ENCODE peak calls at places on chromosomes 6 and 20, in seven cellular contexts. W, D, Z, F, J, P and S are unnamed samples.

GRCh38 chr6:143952947-143953346 is 55.1 kb downstream of the PLAGL1 start:
- DNase-seq in W (no peak), D (no peak), Z (no peak), F (no peak), J (no peak), P (no peak), S (no peak)

GRCh38 chr6:150494236-150494635 is 105.4 kb upstream of the PLEKHG1 start:
- DNase-seq in W (no peak), D (no peak), Z (no peak), F (no peak), J (no peak), P (no peak), S (no peak)

GRCh38 chr6:111761783-111762312 is 111.4 kb downstream of the FYN start:
- DNase-seq in W (no peak), D (no peak), Z (no peak), F (no peak), J (no peak), P (peak), S (no peak)

GRCh38 chr6:47094351-47094925 is 52.3 kb upstream of the ADGRF1 start:
- DNase-seq in W (peak), D (no peak), Z (no peak), F (no peak), J (peak), P (peak), S (no peak)

GRCh38 chr6:85672623-85673022 is 29.9 kb upstream of the SYNCRIP start:
- DNase-seq in W (no peak), D (no peak), Z (peak), F (peak), J (no peak), P (no peak), S (no peak)

GRCh38 chr20:741620-742019 is 26.7 kb downstream of the SLC52A3 start:
- DNase-seq in W (no peak), D (no peak), Z (no peak), F (no peak), J (no peak), P (no peak), S (no peak)

GRCh38 chr6:151229401-151230276 is 10.1 kb upstream of the AKAP12 start:
- DNase-seq in W (peak), D (no peak), Z (no peak), F (no peak), J (peak), P (no peak), S (no peak)

GRCh38 chr6:123898669-123899068 is 95.0 kb downstream of the NKAIN2 start:
- DNase-seq in W (no peak), D (no peak), Z (no peak), F (no peak), J (no peak), P (no peak), S (no peak)

GRCh38 chr20:58102744-58103516 is 125.5 kb downstream of the ANKRD60 start:
- DNase-seq in W (no peak), D (no peak), Z (no peak), F (no peak), J (no peak), P (no peak), S (no peak)

DNA sequence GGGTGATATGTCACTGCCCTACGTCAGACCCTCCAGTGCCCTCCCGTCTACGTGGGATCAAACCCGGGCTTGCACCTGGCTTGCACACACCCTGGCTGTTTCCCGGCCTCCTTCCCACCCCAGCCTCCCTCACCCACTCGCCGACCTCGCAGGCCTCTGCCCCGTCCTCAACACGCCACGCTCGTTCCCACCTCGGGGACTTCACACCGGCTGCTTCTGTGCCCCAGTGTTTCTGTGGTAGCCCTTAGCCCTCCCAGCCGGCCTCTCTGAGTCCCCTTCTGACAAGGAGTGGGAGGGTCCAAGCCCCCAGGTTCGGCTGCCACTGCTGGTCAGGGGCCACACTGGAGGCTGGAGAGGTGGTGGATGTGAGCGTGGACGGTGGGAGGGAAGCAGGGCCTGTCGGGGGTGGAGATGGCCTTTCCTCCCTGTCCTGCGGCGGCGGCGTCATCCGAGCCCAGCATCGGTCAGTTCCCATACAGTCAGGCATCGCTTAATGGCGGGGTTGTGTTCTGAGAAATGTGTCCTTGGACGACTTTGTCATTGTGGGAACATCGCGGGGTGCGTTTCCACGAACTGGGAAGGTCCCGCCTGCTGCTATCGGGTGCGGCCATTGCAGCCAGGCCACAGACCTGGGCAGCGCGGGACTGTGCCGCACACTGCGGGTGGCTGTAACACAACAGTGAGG is 11.4 kb upstream of the KIF25 start:
- DNase-seq in W (no peak), D (no peak), Z (no peak), F (peak), J (no peak), P (no peak), S (no peak)
- H3K18ac ChIP-seq in W (no peak), D (no peak), Z (no peak), F (no peak), J (no peak), P (no peak), S (peak)

DNA sequence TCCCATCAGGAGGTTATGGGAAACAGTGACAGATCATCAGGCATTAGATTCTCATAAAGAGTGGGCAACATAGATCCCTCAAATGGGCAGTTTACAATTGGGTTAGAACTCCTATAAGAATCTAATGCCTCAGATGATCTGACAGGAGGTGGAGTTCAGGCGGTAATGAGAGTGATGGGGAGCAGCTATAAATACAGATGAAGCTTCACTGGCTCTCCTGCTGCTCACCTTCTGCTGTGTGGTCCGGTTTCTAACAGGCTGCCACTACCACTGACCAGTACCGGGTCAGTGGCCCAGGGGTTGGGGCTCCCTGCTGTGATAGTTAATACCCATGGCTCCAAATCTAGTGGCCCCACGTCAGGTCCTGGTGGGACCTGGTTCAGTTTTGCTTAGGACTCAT is 135.7 kb downstream of the OR2B2 start:
- DNase-seq in W (no peak), D (no peak), Z (no peak), F (no peak), J (no peak), P (no peak), S (no peak)
- H3K18ac ChIP-seq in W (no peak), D (no peak), Z (no peak), F (no peak), J (no peak), P (no peak), S (no peak)

GRCh38 chr20:48469026-48469425 is 358.8 kb downstream of the PREX1 start:
- DNase-seq in W (no peak), D (no peak), Z (no peak), F (no peak), J (no peak), P (no peak), S (no peak)
- H3K18ac ChIP-seq in W (no peak), D (no peak), Z (no peak), F (no peak), J (no peak), P (no peak), S (no peak)

DNA sequence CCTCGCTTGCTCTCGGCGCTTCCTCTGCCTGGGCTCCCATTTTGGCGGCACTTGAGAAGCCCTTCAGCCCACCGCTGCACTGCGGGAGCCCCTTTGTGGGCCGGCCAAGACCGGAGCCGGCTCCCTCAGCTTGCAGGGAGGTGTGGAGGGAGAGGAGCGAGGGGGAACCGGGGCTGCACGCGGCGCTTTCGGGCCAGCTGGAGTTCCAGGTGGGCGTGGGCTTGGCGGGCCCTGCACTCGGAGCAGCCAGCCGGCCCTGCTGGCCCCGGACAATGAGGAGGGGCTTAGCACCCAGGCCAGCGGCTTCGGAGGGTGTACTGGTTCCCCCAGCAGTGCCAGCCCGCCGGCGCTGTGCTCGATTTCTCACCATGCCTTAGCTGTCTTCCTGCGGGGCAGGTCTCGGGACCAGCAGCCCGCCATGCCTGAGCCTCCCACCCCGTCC is 10.2 kb upstream of the SRPK1 start:
- DNase-seq in W (peak), D (no peak), Z (peak), F (peak), J (no peak), P (no peak), S (peak)
- H3K18ac ChIP-seq in W (no peak), D (no peak), Z (peak), F (peak), J (no peak), P (no peak), S (peak)

GRCh38 chr6:149484733-149485700 is at the start of gene ZC3H12D:
- DNase-seq in W (peak), D (peak), Z (peak), F (no peak), J (peak), P (peak), S (no peak)

GRCh38 chr6:149480502-149481280 is 4.1 kb downstream of the ZC3H12D start:
- DNase-seq in W (no peak), D (no peak), Z (no peak), F (no peak), J (no peak), P (no peak), S (no peak)

GRCh38 chr6:149483849-149484635 is 772 bp downstream of the ZC3H12D start:
- DNase-seq in W (no peak), D (no peak), Z (no peak), F (no peak), J (no peak), P (no peak), S (no peak)

GRCh38 chr6:149483302-149483701 is 1.5 kb downstream of the ZC3H12D start:
- DNase-seq in W (no peak), D (no peak), Z (no peak), F (no peak), J (no peak), P (no peak), S (no peak)

GRCh38 chr6:149482542-149483261 is 2.1 kb downstream of the ZC3H12D start:
- DNase-seq in W (no peak), D (no peak), Z (no peak), F (no peak), J (no peak), P (no peak), S (no peak)
- H3K18ac ChIP-seq in W (no peak), D (peak), Z (no peak), F (no peak), J (no peak), P (no peak), S (no peak)

GRCh38 chr20:46209930-46210671 is 92.0 kb downstream of the CD40 start:
- DNase-seq in W (no peak), D (no peak), Z (no peak), F (no peak), J (no peak), P (no peak), S (no peak)
- H3K18ac ChIP-seq in W (no peak), D (no peak), Z (no peak), F (no peak), J (no peak), P (no peak), S (peak)

DNA sequence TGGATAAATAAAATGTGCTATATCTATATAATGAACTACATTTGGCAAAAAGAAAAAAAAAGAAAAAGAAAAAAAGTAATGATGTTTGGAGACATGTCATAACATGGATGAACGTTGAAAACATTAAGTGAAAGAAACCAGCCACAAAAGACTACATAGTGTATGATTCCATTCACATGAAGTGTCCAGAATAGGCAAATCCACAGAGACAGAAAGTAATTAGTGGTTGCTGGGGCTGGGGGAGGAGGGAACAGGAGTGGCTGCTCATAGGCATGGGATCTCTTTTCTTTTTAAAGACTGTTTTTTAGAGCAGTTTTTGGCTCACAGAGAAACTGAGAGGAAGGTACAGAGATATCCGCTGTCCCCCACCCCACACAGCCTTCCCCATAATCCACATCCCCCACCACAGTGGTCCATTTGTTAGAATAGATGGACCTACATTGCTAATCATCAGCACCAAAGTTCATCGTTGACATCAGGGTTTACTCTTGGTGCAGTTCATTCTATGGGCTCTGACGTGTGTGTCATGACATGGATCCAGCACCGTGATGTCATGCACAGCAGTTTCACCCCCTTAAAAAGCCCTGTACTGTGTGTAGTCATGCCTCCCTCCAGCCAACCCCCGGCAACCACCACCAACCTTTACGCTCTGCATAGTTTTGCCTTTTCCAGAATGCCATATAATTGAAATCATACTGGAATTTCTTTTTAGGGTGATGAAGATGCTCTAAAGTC is 240.9 kb upstream of the RREB1 start:
- DNase-seq in W (no peak), D (no peak), Z (no peak), F (no peak), J (no peak), P (no peak), S (no peak)
- H3K18ac ChIP-seq in W (no peak), D (no peak), Z (no peak), F (no peak), J (no peak), P (no peak), S (no peak)

DNA sequence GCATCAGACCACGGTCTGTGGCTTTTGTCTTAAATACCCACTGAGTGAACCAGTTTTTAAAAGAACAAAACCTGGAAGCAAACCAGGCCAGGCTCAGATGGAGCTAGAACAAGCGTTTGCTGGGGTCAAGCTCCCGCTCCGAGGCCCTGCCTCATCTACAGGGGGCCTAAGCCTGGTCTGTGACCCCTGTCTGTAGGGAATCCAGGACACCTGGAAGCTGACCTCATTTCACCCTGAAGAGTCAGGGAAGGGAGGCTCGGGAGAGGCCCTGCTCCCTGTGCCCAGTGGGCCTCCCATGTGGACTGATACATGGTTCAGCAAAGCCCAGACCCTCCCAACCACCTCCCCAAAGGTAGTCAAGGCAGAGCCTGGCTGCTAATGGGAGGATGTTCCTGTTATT is 26.8 kb upstream of the DLGAP4 start:
- DNase-seq in W (no peak), D (no peak), Z (no peak), F (no peak), J (no peak), P (no peak), S (no peak)
- H3K18ac ChIP-seq in W (no peak), D (no peak), Z (no peak), F (no peak), J (no peak), P (no peak), S (no peak)

GRCh38 chr6:128950864-128951263 is 67.9 kb downstream of the LAMA2 start:
- DNase-seq in W (no peak), D (no peak), Z (no peak), F (no peak), J (no peak), P (no peak), S (no peak)
- H3K18ac ChIP-seq in W (no peak), D (no peak), Z (no peak), F (no peak), J (no peak), P (no peak), S (no peak)

DNA sequence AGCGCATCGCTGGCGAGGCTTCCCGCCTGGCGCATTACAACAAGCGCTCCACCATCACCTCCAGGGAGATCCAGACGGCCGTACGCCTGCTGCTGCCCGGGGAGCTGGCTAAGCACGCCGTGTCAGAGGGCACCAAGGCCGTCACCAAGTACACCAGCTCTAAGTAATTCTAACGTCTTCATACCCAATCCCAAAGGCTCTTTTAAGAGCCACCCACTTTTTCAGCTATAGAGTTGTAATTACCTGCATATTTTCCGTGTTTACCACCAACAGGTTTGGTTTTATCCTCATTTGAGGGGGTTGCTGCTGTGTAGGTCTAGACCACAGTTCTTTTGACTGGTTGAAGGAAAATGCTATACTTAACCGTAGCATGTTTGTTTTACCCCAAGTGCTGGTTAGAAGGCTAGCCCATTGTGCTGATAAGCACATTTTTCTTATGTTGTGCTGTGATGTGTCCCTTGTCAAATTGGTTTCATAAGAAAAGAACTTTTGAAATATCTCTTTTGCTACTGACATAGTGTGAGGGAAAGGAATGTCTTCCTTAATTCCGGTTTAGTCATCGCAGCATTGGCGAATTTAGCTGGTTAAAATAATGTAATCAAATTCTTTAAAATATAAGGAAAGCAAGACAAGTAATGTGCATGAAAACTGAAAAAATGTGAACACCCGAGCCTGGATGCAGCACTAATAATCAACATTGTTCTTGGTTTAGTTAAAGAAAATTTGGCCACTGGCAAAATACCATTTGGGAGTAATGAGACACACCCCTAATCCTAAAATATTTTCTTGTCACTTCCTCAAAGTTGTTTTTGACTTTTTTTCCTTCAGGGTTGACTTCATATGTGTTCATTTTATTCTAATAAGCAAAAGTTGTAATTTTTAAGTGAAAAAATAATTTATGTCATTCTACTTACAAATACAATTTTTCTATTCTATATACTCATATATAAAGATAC is 112.8 kb downstream of the HFE start:
- DNase-seq in W (no peak), D (peak), Z (no peak), F (no peak), J (no peak), P (peak), S (no peak)
- H3K18ac ChIP-seq in W (peak), D (peak), Z (peak), F (peak), J (peak), P (peak), S (peak)